ENCODE peak calls at places on chromosomes 1 and 21, in six cellular contexts. J is H1, P is IMR-90, A is neuronal stem cell, Z is mesendoderm, R is trophoblast cell. K is an unnamed sample.

GRCh38 chr1:40421694-40422384 is 28.4 kb upstream of the ZFP69B start:
- DNase-seq in J (no peak), P (peak; percentile 23), A (no peak), Z (no peak), R (no peak), K (no peak)

GRCh38 chr1:42370876-42371549 is 9.6 kb upstream of the RIMKLA start:
- DNase-seq in J (no peak), P (no peak), A (no peak), Z (no peak), R (peak; percentile 47), K (no peak)

GRCh38 chr1:25617626-25618432 is 1.2 kb downstream of the MAN1C1 start:
- DNase-seq in J (peak; percentile 75), P (no peak), A (no peak), Z (peak; percentile 42), R (no peak), K (no peak)

GRCh38 chr1:108079550-108079949 is 114.6 kb upstream of the VAV3 start:
- DNase-seq in J (no peak), P (no peak), A (no peak), Z (peak; percentile 43), R (no peak), K (no peak)

GRCh38 chr1:220222939-220223338 is 49.3 kb downstream of the RAB3GAP2 start:
- DNase-seq in J (no peak), P (no peak), A (no peak), Z (no peak), R (no peak), K (peak; percentile 6)

GRCh38 chr1:74681001-74681400 is 7.4 kb upstream of the ERICH3 start:
- DNase-seq in J (no peak), P (no peak), A (no peak), Z (no peak), R (no peak), K (no peak)

GRCh38 chr1:85199667-85200366 is 999 bp downstream of the SYDE2 start:
- DNase-seq in J (no peak), P (no peak), A (peak; percentile 11), Z (no peak), R (no peak), K (no peak)

GRCh38 chr21:33451634-33452071 is 28.1 kb downstream of the TMEM50B start:
- DNase-seq in J (no peak), P (peak; percentile 33), A (no peak), Z (no peak), R (no peak), K (peak; percentile 22)

GRCh38 chr1:241918879-241919278 is 38.7 kb upstream of the BECN2 start:
- DNase-seq in J (no peak), P (peak; percentile 74), A (no peak), Z (no peak), R (peak; percentile 4), K (peak; percentile 66)

GRCh38 chr1:8218351-8219092 is 99.4 kb upstream of the SLC45A1 start:
- DNase-seq in J (no peak), P (peak; percentile 65), A (no peak), Z (no peak), R (no peak), K (peak; percentile 58)

GRCh38 chr21:34679056-34679455 is 10.3 kb downstream of the CLIC6 start:
- DNase-seq in J (no peak), P (no peak), A (no peak), Z (peak; percentile 18), R (no peak), K (no peak)

GRCh38 chr1:195325181-195325580 is 1283.1 kb downstream of the KCNT2 start:
- DNase-seq in J (no peak), P (no peak), A (no peak), Z (no peak), R (no peak), K (no peak)

GRCh38 chr1:214551436-214552173 is at the start of gene PTPN14:
- DNase-seq in J (peak; percentile 87), P (peak; percentile 96), A (peak; percentile 94), Z (peak; percentile 99), R (peak; percentile 93), K (peak; percentile 96)
- H2AK5ac ChIP-seq in J (no peak within 1 kb of the TSS), P (peak within 1 kb of the TSS; percentile 88), A (peak within 1 kb of the TSS; percentile 67), Z (no peak within 1 kb of the TSS), R (peak within 1 kb of the TSS; percentile 84), K (peak within 1 kb of the TSS; percentile 92)

GRCh38 chr21:42770717-42771502 is 108.4 kb downstream of the WDR4 start:
- DNase-seq in J (no peak), P (no peak), A (no peak), Z (no peak), R (no peak), K (no peak)
- H3K36me3 ChIP-seq in J (peaks cover 57% of the 10 kb centered on the region), P (peaks cover 9% of the 10 kb centered on the region), A (peaks cover 56% of the 10 kb centered on the region), Z (peaks cover 18% of the 10 kb centered on the region), R (peaks cover 54% of the 10 kb centered on the region), K (no peaks in the 10 kb centered on the region)

GRCh38 chr1:177705839-177706238 is 264.0 kb downstream of the SEC16B start:
- DNase-seq in J (no peak), P (no peak), A (no peak), Z (no peak), R (no peak), K (no peak)
- H2AK5ac ChIP-seq in J (peak overlapping the region; percentile 90), P (no peak overlapping the region), A (no peak overlapping the region), Z (no peak overlapping the region), R (no peak overlapping the region), K (no peak overlapping the region)

GRCh38 chr1:212901290-212901689 is 43.2 kb downstream of the FLVCR1 start:
- DNase-seq in J (no peak), P (no peak), A (no peak), Z (no peak), R (no peak), K (no peak)

GRCh38 chr1:212902054-212902453 is 44.0 kb downstream of the FLVCR1 start:
- DNase-seq in J (no peak), P (no peak), A (no peak), Z (no peak), R (no peak), K (no peak)

GRCh38 chr1:212908971-212909370 is 41.4 kb upstream of the VASH2 start:
- DNase-seq in J (no peak), P (no peak), A (no peak), Z (peak; percentile 63), R (no peak), K (no peak)

GRCh38 chr1:212899845-212900244 is 41.8 kb downstream of the FLVCR1 start:
- DNase-seq in J (no peak), P (no peak), A (no peak), Z (peak; percentile 30), R (no peak), K (no peak)

GRCh38 chr1:212903664-212904063 is 45.6 kb downstream of the FLVCR1 start:
- DNase-seq in J (no peak), P (no peak), A (no peak), Z (no peak), R (no peak), K (no peak)
- H3K36me3 ChIP-seq in J (peaks cover 48% of the 10 kb centered on the region), P (peaks cover 6% of the 10 kb centered on the region), A (peaks cover 7% of the 10 kb centered on the region), Z (peaks cover 4% of the 10 kb centered on the region), R (peaks cover 9% of the 10 kb centered on the region), K (peaks cover 5% of the 10 kb centered on the region)

GRCh38 chr1:59768752-59769411 is 45.9 kb upstream of the HOOK1 start:
- DNase-seq in J (no peak), P (no peak), A (no peak), Z (no peak), R (no peak), K (no peak)
- H2AK5ac ChIP-seq in J (no peak overlapping the region), P (no peak overlapping the region), A (no peak overlapping the region), Z (no peak overlapping the region), R (no peak overlapping the region), K (no peak overlapping the region)

K was measured in mesenchymal stem cell.